ENCODE peak calls at places on chromosome 18, in five cellular contexts. O is HCT116; B is HFFc6; Z is B cell; R is activated T-helper 1 cell treated with anti-CD3 and anti-CD28 coated beads, Interleukin-2, amount 50 U/mL, for 16 hours. K is an unnamed sample.

GRCh38 chr18:64415218-64415617 is 266.3 kb upstream of the LINC00305 start:
- DNase-seq in O (no peak), B (no peak), Z (no peak), R (no peak), K (no peak)

GRCh38 chr18:79942786-79943607 is 8.5 kb downstream of the SLC66A2 start:
- DNase-seq in O (no peak), B (no peak), Z (no peak), R (no peak), K (no peak)

GRCh38 chr18:33745396-33745795 is 167.4 kb downstream of the ASXL3 start:
- DNase-seq in O (no peak), B (no peak), Z (no peak), R (no peak), K (no peak)

GRCh38 chr18:614980-615607 is 18.3 kb downstream of the CLUL1 start:
- DNase-seq in O (no peak), B (no peak), Z (no peak), R (no peak), K (no peak)

GRCh38 chr18:48075707-48076093 is 145.2 kb upstream of the SMAD2 start:
- DNase-seq in O (no peak), B (no peak), Z (no peak), R (no peak), K (no peak)

GRCh38 chr18:48914581-48915251 is 36.0 kb downstream of the SMAD7 start:
- DNase-seq in O (no peak), B (no peak), Z (no peak), R (no peak), K (no peak)

GRCh38 chr18:23356915-23357421 is 96.1 kb upstream of the RIOK3 start:
- DNase-seq in O (no peak), B (peak), Z (no peak), R (no peak), K (no peak)

GRCh38 chr18:10378688-10379465 is 75.6 kb upstream of the APCDD1 start:
- DNase-seq in O (no peak), B (peak), Z (no peak), R (no peak), K (no peak)

K was measured in central memory CD8-positive, alpha-beta T cell.